ENCODE peak calls at places on chromosome 1, in four cellular contexts. R, S, D and J are unnamed samples.

GRCh38 chr1:20110679-20111078 is 8.7 kb downstream of the PLA2G2D start:
- DNase-seq in S (peak), R (peak), D (no peak), J (peak)

GRCh38 chr1:41218152-41218551 is 24.0 kb downstream of the SCMH1 start:
- DNase-seq in D (no peak), S (no peak), R (no peak), J (no peak)

GRCh38 chr1:192797845-192798244 is 11.0 kb upstream of the RGS2 start:
- DNase-seq in R (no peak), S (no peak), D (no peak), J (no peak)

GRCh38 chr1:167922023-167922422 is 8.1 kb upstream of the ADCY10 start:
- DNase-seq in D (no peak), R (peak), S (peak), J (peak)

GRCh38 chr1:103248417-103249102 is 140.2 kb upstream of the COL11A1 start:
- DNase-seq in S (no peak), D (no peak), R (no peak), J (no peak)

GRCh38 chr1:24659166-24659904 is 16.2 kb downstream of the SRRM1 start:
- DNase-seq in S (no peak), R (no peak), D (no peak), J (no peak)

GRCh38 chr1:7585216-7585907 is 185.7 kb upstream of the VAMP3 start:
- DNase-seq in S (no peak), D (no peak), R (no peak), J (no peak)

GRCh38 chr1:1173793-1174415 is at the start of gene TTLL10:
- DNase-seq in R (no peak), S (no peak), D (no peak), J (no peak)

GRCh38 chr1:204390731-204391466 is 20.7 kb downstream of the PPP1R15B start:
- DNase-seq in R (peak), S (peak), D (no peak), J (peak)

GRCh38 chr1:37477198-37477931 is 3.0 kb downstream of the ZC3H12A start:
- DNase-seq in R (peak), S (peak), D (no peak), J (peak)
- H3K4me3 ChIP-seq in R (peak), S (peak), D (peak), J (peak)

GRCh38 chr1:158962983-158963382 is 31.6 kb downstream of the PYHIN1 start:
- DNase-seq in D (no peak), R (no peak), S (no peak), J (no peak)
- TF ChIP-seq CTCF in D (no peak), R (no peak), S (no peak), J (no peak)

GRCh38 chr1:44811714-44812151 is 3.4 kb downstream of the BTBD19 start:
- DNase-seq in R (peak), S (peak), D (peak), J (peak)
- H3K4me3 ChIP-seq in R (no peak), S (peak), D (no peak), J (peak)

DNA sequence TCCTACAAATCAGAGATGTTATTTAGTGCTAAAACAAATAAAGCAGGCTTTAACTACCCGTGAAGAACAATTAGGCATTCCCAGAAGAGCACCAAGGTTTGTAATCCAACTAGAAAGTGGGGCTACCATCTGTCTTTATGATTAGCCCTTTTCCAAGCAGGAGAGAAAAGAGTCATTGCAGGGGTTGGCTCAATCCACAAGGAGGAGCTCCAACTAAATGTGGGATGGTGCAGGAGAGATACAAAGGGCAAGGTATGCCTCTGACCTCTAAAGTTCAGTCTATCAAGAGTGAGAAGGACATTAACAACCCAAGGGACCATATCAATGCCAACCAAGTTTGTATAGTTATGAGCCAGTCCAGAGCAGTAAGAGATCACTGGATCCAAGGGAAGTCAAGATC is 382.7 kb upstream of the DUSP10 start:
- DNase-seq in S (no peak), D (no peak), R (no peak), J (no peak)
- TF ChIP-seq CTCF in S (peak), D (peak), R (peak), J (no peak)

DNA sequence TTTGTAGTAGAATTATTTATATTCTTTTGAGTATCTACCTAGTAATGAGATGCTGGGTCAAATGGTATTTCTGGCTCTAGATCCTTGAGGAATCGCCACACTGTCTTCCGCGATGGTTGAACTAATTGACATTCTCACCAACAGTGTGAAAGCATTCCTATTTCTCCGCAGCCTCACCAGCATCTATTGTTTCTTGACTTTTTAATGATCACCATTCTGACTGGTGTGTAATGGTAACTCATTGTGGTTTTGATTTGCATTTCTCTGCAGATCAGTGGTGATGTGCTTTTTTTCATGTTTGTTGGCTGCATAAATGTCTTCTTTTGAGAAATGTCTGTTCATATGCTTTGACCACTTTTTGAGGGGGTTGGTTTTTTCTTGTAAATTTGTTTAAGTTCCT is 15.3 kb upstream of the IL23R start:
- DNase-seq in S (no peak), D (no peak), R (no peak), J (no peak)
- H3K4me3 ChIP-seq in S (no peak), D (no peak), R (no peak), J (no peak)

GRCh38 chr1:15975358-15975804 is 520 bp downstream of the ZBTB17 start:
- DNase-seq in D (no peak), S (peak), R (peak), J (peak)
- TF ChIP-seq CTCF in D (no peak), S (peak), R (peak), J (no peak)

DNA sequence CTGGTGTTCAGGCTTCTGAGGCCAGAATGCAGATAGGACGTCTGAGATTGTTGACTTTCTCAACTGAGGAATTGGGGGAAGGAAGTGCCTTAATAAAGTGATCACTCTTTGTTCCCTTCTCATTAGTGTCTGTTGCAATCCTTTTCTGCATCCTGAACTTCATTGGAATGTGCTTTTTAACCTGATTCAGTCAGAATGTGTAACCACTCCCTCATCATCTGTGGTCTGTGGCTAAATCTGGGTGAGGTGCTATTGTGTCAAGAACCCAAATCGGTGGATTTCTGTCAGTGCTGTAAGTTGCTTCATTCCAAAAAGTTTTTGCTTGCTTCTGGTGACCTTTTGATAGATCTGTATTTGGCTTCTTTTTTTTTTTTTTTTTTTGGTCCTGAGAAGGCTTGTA is 38.2 kb downstream of the ARID1A start:
- DNase-seq in R (peak), S (peak), D (no peak), J (peak)
- H3K4me3 ChIP-seq in R (no peak), S (no peak), D (no peak), J (no peak)

DNA sequence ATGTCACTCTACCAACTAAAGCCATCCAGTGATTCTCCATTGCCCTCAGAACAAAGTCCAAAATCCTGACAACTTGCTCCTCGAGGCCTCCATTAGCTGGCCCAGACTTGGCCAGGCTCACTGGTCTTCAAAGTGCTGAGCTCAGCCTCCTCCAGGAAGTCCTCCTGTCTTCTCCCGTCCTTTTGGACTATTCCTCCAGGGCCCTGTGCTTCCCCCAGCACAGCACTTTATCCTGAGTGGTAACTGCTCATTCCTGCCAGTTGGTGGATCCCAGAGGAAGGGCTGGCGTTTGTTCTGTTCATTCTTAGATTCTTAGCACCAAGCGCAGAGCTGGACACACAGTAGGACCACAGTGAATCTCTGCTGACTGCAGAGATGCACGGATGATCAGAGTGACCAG is 179.9 kb downstream of the PTPRU start:
- DNase-seq in D (no peak), S (no peak), R (no peak), J (no peak)
- TF ChIP-seq CTCF in D (no peak), S (peak), R (peak), J (peak)